ENCODE peak calls at places on chromosomes 16 and 17, in four cellular contexts. One of them, this sample, is unnamed.

GRCh38 chr17:65584604-65585521 is 23.4 kb upstream of the AXIN2 start:
- DNase-seq in cardiac muscle cell: no peak
- DNase-seq in heart right ventricle: peak
- DNase-seq in left lung: no peak
- DNase-seq in this sample: no peak

GRCh38 chr16:9094008-9094846 is 2.8 kb downstream of the HAPSTR1 start:
- DNase-seq in cardiac muscle cell: no peak
- DNase-seq in heart right ventricle: no peak
- DNase-seq in left lung: no peak
- DNase-seq in this sample: no peak

GRCh38 chr17:61399131-61400057 is at the start of gene TBX2:
- DNase-seq in cardiac muscle cell: peak
- DNase-seq in heart right ventricle: peak
- DNase-seq in left lung: peak
- DNase-seq in this sample: peak

GRCh38 chr16:1560866-1561265 is 27.4 kb downstream of the TMEM204 start:
- DNase-seq in cardiac muscle cell: no peak
- DNase-seq in heart right ventricle: no peak
- DNase-seq in left lung: no peak
- DNase-seq in this sample: no peak

GRCh38 chr17:30021708-30022317 is 80.4 kb downstream of the EFCAB5 start:
- DNase-seq in cardiac muscle cell: peak
- DNase-seq in heart right ventricle: no peak
- DNase-seq in left lung: no peak
- DNase-seq in this sample: no peak

GRCh38 chr16:83891742-83892141 is 7.2 kb upstream of the MLYCD start:
- DNase-seq in cardiac muscle cell: no peak
- DNase-seq in heart right ventricle: no peak
- DNase-seq in left lung: no peak
- DNase-seq in this sample: no peak

GRCh38 chr16:47924950-47925349 is 230.8 kb downstream of the ABCC12 start:
- DNase-seq in cardiac muscle cell: no peak
- DNase-seq in heart right ventricle: no peak
- DNase-seq in left lung: no peak
- DNase-seq in this sample: no peak

GRCh38 chr17:73492802-73493139 is 151.5 kb downstream of the SDK2 start:
- DNase-seq in cardiac muscle cell: no peak
- DNase-seq in heart right ventricle: no peak
- DNase-seq in left lung: no peak
- DNase-seq in this sample: peak

GRCh38 chr16:14309906-14310305 is 238.8 kb downstream of the MRTFB start:
- DNase-seq in cardiac muscle cell: no peak
- DNase-seq in heart right ventricle: no peak
- DNase-seq in left lung: no peak
- DNase-seq in this sample: no peak

GRCh38 chr16:51298800-51299199 is 147.7 kb upstream of the SALL1 start:
- DNase-seq in cardiac muscle cell: no peak
- DNase-seq in heart right ventricle: no peak
- DNase-seq in left lung: no peak
- DNase-seq in this sample: no peak

GRCh38 chr17:6567528-6568185 is 11.3 kb upstream of the PITPNM3 start:
- DNase-seq in cardiac muscle cell: peak
- DNase-seq in heart right ventricle: no peak
- DNase-seq in left lung: no peak
- DNase-seq in this sample: peak

DNA sequence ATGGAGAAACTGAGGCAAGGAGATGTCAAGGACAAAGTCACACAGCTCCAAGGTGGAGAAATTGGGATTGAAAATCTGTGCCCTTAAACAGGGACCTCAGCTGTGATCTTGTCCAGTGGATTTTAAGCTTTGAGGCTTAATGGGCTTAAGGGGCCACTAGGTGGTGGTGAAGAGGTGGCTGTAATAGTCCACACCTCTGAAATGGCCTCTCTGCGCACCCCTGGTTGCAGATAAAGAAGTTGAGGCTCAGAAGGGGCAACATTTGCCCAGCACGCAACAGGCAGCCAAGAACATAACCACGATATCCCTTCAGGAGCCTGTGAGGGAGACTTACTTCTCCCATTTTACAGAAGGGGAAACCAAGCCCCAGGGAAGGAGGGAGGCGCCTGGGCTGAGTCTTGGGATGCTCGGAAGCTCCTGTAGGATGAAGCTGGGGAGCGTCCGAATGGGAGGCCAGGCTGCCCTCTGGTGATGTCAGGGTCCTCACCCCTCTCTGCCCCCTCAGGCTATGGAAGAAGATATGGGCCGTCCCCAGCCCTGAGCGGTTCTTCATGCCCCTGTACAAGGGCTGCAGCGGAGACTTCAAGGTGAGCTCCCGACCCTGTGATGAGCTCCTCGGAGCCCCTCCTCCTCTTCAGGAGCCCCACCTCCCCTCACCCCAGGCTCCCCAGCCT is 43.7 kb downstream of the IL21R start:
- DNase-seq in cardiac muscle cell: no peak
- DNase-seq in heart right ventricle: no peak
- DNase-seq in left lung: no peak
- DNase-seq in this sample: no peak
- TF ChIP-seq CTCF in cardiac muscle cell: no peak
- TF ChIP-seq CTCF in heart right ventricle: no peak
- TF ChIP-seq CTCF in left lung: no peak
- TF ChIP-seq CTCF in this sample: peak

GRCh38 chr16:87680272-87680644 is 78.0 kb downstream of the JPH3 start:
- DNase-seq in cardiac muscle cell: no peak
- DNase-seq in heart right ventricle: no peak
- DNase-seq in left lung: peak
- DNase-seq in this sample: no peak

GRCh38 chr16:87684106-87684677 is 81.6 kb downstream of the KLHDC4 start:
- DNase-seq in cardiac muscle cell: no peak
- DNase-seq in heart right ventricle: no peak
- DNase-seq in left lung: peak
- DNase-seq in this sample: no peak

GRCh38 chr16:87679593-87680271 is 77.4 kb downstream of the JPH3 start:
- DNase-seq in cardiac muscle cell: no peak
- DNase-seq in heart right ventricle: no peak
- DNase-seq in left lung: peak
- DNase-seq in this sample: no peak

GRCh38 chr16:87682852-87683399 is 80.6 kb downstream of the JPH3 start:
- DNase-seq in cardiac muscle cell: no peak
- DNase-seq in heart right ventricle: no peak
- DNase-seq in left lung: peak
- DNase-seq in this sample: no peak

DNA sequence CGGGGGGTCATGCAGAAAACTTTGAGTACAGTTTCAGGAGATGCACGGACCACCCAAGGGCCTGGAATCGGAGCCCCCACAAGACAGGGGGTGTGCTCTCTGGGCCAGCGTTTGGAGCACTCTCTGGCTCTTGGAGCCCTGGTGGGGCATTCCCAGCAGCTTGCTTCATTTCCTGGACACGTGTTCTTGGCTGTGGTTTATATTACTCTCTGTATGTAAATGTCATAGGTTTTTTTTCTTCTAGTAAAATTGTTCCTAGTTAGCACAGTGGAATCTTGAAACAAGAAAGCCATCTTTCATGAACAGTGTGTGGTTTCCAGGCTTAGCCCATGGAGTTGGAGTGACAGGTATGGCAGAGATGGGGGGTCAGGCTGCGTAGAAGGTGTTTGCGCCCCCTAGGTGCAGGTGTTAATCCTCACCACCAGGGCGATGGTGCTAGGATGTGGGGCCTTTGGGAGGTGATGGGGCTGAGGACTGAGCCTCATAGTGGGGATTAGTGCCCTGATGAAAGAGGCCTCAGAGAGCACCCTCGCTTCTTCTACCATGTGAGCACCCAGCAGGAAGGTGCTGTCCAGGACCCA is 79.8 kb downstream of the JPH3 start:
- DNase-seq in cardiac muscle cell: peak
- DNase-seq in heart right ventricle: no peak
- DNase-seq in left lung: no peak
- DNase-seq in this sample: peak
- TF ChIP-seq CTCF in cardiac muscle cell: peak
- TF ChIP-seq CTCF in heart right ventricle: no peak
- TF ChIP-seq CTCF in left lung: no peak
- TF ChIP-seq CTCF in this sample: peak

GRCh38 chr17:7612294-7612640 is 2.4 kb downstream of the FXR2 start:
- DNase-seq in cardiac muscle cell: peak
- DNase-seq in heart right ventricle: no peak
- DNase-seq in left lung: no peak
- DNase-seq in this sample: no peak

GRCh38 chr17:7614422-7615264 is at the start of gene FXR2:
- DNase-seq in cardiac muscle cell: peak
- DNase-seq in heart right ventricle: peak
- DNase-seq in left lung: peak
- DNase-seq in this sample: peak

GRCh38 chr17:7615265-7615747 is 609 bp upstream of the FXR2 start:
- DNase-seq in cardiac muscle cell: no peak
- DNase-seq in heart right ventricle: no peak
- DNase-seq in left lung: no peak
- DNase-seq in this sample: no peak

GRCh38 chr17:7611635-7612293 is 2.9 kb downstream of the FXR2 start:
- DNase-seq in cardiac muscle cell: no peak
- DNase-seq in heart right ventricle: no peak
- DNase-seq in left lung: no peak
- DNase-seq in this sample: no peak

DNA sequence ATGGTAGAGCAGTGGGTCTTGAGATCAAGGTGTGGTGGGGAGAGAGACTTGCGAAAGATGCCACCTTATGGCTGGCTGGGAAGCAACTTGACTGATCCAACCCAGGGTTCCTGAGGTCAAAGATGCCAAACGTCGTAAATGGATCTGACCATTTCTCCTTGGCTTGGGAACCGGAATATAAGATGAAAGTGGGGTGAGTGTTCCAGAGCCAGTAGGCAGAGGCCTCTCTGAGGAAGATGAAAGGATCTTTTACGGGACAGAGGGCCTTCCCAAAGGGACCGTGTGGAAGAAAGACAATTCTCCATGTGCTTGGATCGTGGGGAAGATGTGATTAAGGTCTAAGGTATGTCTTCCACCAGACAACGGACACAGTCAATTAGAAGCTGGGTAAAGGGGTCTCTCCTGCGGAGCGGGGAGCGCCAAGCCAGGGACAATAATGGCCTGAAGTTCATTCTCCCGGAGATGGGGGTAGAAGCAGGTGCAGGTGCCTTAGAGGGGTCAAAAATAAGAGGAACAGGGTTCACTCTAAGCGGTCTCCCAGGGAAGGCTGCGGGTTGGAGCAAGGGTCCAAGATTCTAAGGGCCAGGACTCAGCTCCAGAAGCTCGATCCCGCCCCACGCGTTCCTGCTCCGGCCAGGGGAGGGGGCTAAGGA is 802 bp downstream of the FXR2 start:
- DNase-seq in cardiac muscle cell: peak
- DNase-seq in heart right ventricle: no peak
- DNase-seq in left lung: no peak
- DNase-seq in this sample: no peak
- TF ChIP-seq CTCF in cardiac muscle cell: no peak
- TF ChIP-seq CTCF in heart right ventricle: no peak
- TF ChIP-seq CTCF in left lung: no peak
- TF ChIP-seq CTCF in this sample: peak

DNA sequence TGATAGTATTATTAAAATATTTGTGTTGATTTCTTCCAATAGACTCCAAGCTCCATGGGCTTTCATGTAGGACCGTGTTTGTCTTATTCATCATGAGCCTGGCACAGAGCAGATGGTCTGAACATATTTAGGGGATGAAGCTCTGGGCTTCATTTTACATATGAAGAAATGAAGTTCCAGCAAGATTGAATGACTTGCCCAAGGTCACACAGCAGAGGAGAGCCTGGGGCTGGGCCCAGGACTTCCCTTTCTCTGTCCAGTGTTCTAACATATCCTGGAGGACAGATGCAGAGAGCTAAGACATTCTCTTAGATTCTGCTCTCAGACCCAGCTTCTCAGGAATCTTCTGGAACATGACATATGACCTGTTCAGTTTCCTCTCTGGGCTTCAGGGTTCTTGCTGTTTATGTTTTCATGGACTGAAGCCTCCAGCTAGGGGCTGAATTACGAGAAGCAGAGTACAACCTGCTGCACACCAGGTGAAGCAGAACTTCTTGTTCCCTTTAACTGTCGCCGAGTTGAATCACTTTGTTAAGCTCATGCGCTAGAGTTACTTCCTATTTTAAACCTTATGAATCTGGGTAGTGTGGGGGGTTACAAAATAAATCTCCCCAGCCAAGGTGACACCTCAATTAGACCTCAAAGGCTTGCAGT is 53.6 kb downstream of the GPRC5B start:
- DNase-seq in cardiac muscle cell: no peak
- DNase-seq in heart right ventricle: no peak
- DNase-seq in left lung: no peak
- DNase-seq in this sample: no peak
- TF ChIP-seq CTCF in cardiac muscle cell: no peak
- TF ChIP-seq CTCF in heart right ventricle: no peak
- TF ChIP-seq CTCF in left lung: no peak
- TF ChIP-seq CTCF in this sample: no peak

GRCh38 chr16:65704866-65705265 is 583.0 kb upstream of the CDH11 start:
- DNase-seq in cardiac muscle cell: no peak
- DNase-seq in heart right ventricle: no peak
- DNase-seq in left lung: no peak
- DNase-seq in this sample: no peak
- TF ChIP-seq CTCF in cardiac muscle cell: peak
- TF ChIP-seq CTCF in heart right ventricle: no peak
- TF ChIP-seq CTCF in left lung: no peak
- TF ChIP-seq CTCF in this sample: peak

DNA sequence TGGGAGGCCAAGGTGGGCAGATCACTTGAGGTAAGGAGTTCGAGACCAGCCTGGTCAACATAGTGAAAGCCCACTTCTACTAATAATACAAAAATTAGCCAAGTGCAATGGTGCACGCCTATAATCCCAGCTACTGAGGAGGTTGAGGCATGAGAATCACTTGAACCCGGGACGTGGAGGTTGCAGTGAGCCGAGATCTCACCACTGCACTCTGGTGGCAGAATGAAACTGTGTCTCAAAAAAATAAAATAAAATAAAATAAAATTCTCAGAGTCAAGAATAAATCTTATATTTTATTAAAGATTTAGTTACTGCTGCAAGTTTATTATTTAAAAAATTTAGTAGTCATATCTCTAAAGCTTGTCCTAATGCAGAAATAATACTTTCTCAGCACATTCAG is 29.7 kb downstream of the ARL4D start:
- DNase-seq in cardiac muscle cell: no peak
- DNase-seq in heart right ventricle: no peak
- DNase-seq in left lung: no peak
- DNase-seq in this sample: no peak
- TF ChIP-seq CTCF in cardiac muscle cell: peak
- TF ChIP-seq CTCF in heart right ventricle: no peak
- TF ChIP-seq CTCF in left lung: no peak
- TF ChIP-seq CTCF in this sample: peak

GRCh38 chr17:76032073-76032779 is 5.1 kb upstream of the EVPL start:
- DNase-seq in cardiac muscle cell: no peak
- DNase-seq in heart right ventricle: no peak
- DNase-seq in left lung: no peak
- DNase-seq in this sample: no peak
- TF ChIP-seq CTCF in cardiac muscle cell: no peak
- TF ChIP-seq CTCF in heart right ventricle: no peak
- TF ChIP-seq CTCF in left lung: no peak
- TF ChIP-seq CTCF in this sample: peak